ENCODE peak calls at places on chromosomes 13 and 19, in eight cellular contexts. U is A673, X is neural progenitor cell, B is epithelial cell of esophagus, M is tibial artery, L is GM12864, K is endothelial cell, R is fibroblast of mammary gland. G is an unnamed sample.

GRCh38 chr13:114152831-114153371 is 20.5 kb upstream of the RASA3 start:
- DNase-seq in U (no peak), X (peak; percentile 44), B (no peak), M (no peak), L (no peak), K (no peak), R (peak; percentile 47), G (no peak)

GRCh38 chr13:41811588-41812021 is 149.3 kb downstream of the VWA8 start:
- DNase-seq in U (no peak), X (no peak), B (no peak), M (no peak), L (peak; percentile 22), K (no peak), R (no peak), G (no peak)

GRCh38 chr19:37507167-37507464 is 377 bp downstream of the ZNF793 start:
- DNase-seq in U (no peak), X (no peak), B (no peak), M (no peak), L (no peak), K (no peak), R (no peak), G (no peak)

GRCh38 chr19:47209323-47210179 is 21.4 kb downstream of the BBC3 start:
- DNase-seq in U (no peak), X (peak; percentile 32), B (no peak), M (no peak), L (no peak), K (no peak), R (no peak), G (no peak)

GRCh38 chr19:33473644-33474305 is 47.8 kb downstream of the PEPD start:
- DNase-seq in U (peak; percentile 84), X (no peak), B (no peak), M (no peak), L (no peak), K (no peak), R (peak; percentile 59), G (no peak)

GRCh38 chr13:50215389-50215788 is 200.1 kb downstream of the KCNRG start:
- DNase-seq in U (no peak), X (no peak), B (no peak), M (no peak), L (no peak), K (no peak), R (no peak), G (no peak)

GRCh38 chr13:79485451-79485850 is 4.5 kb downstream of the NDFIP2 start:
- DNase-seq in U (no peak), X (no peak), B (no peak), M (no peak), L (no peak), K (no peak), R (no peak), G (no peak)

GRCh38 chr19:30870861-30871260 is 478.4 kb downstream of the TSHZ3 start:
- DNase-seq in U (peak; percentile 58), X (no peak), B (peak; percentile 7), M (no peak), L (no peak), K (no peak), R (peak; percentile 1), G (no peak)

GRCh38 chr13:77584111-77584510 is 48.6 kb downstream of the SCEL start:
- DNase-seq in U (peak; percentile 94), X (no peak), B (peak; percentile 77), M (no peak), L (no peak), K (no peak), R (no peak), G (no peak)

GRCh38 chr19:7673995-7674667 is 2.8 kb upstream of the MCEMP1 start:
- DNase-seq in U (peak; percentile 86), X (peak; percentile 71), B (peak; percentile 59), M (peak; percentile 68), L (peak; percentile 56), K (no peak), R (peak; percentile 84), G (no peak)

GRCh38 chr19:46081928-46082727 is 41.3 kb upstream of the IGFL4 start:
- DNase-seq in U (peak; percentile 70), X (peak; percentile 65), B (peak; percentile 70), M (no peak), L (no peak), K (peak; percentile 31), R (peak; percentile 72), G (no peak)

GRCh38 chr13:97460004-97460756 is 26.2 kb downstream of the RAP2A start:
- DNase-seq in U (no peak), X (no peak), B (no peak), M (no peak), L (peak; percentile 85), K (no peak), R (peak; percentile 59), G (no peak)

GRCh38 chr13:50124536-50125305 is 109.5 kb downstream of the KCNRG start:
- DNase-seq in U (peak; percentile 97), X (peak; percentile 85), B (peak; percentile 46), M (peak; percentile 97), L (no peak), K (peak; percentile 65), R (peak; percentile 38), G (no peak)

GRCh38 chr13:30837227-30838159 is 68.6 kb upstream of the MEDAG start:
- DNase-seq in U (no peak), X (no peak), B (no peak), M (no peak), L (no peak), K (no peak), R (no peak), G (no peak)
- TF ChIP-seq CTCF in U (no peak), X (no peak), B (no peak), M (no peak), L (no peak), K (no peak), R (no peak), G (no peak)

GRCh38 chr19:50518091-50519005 is 4.6 kb upstream of the ASPDH start:
- DNase-seq in U (no peak), X (no peak), B (no peak), M (no peak), L (no peak), K (no peak), R (no peak), G (no peak)
- TF ChIP-seq CTCF in U (peak; percentile 51), X (peak; percentile 36), B (no peak), M (no peak), L (peak; percentile 22), K (no peak), R (no peak), G (no peak)

GRCh38 chr19:28324275-28325060 is 888.5 kb downstream of the UQCRFS1 start:
- DNase-seq in U (no peak), X (peak; percentile 31), B (no peak), M (no peak), L (no peak), K (no peak), R (no peak), G (no peak)
- TF ChIP-seq CTCF in U (no peak), X (peak; percentile 49), B (no peak), M (no peak), L (no peak), K (no peak), R (peak; percentile 25), G (peak; percentile 13)

GRCh38 chr19:11534538-11534937 is 4.1 kb upstream of the CNN1 start:
- DNase-seq in U (no peak), X (no peak), B (no peak), M (no peak), L (no peak), K (no peak), R (no peak), G (no peak)

GRCh38 chr19:11530432-11530831 is 1.5 kb upstream of the ECSIT start:
- DNase-seq in U (peak; percentile 94), X (peak; percentile 89), B (peak; percentile 93), M (peak; percentile 53), L (peak; percentile 45), K (peak; percentile 26), R (peak; percentile 90), G (no peak)

DNA sequence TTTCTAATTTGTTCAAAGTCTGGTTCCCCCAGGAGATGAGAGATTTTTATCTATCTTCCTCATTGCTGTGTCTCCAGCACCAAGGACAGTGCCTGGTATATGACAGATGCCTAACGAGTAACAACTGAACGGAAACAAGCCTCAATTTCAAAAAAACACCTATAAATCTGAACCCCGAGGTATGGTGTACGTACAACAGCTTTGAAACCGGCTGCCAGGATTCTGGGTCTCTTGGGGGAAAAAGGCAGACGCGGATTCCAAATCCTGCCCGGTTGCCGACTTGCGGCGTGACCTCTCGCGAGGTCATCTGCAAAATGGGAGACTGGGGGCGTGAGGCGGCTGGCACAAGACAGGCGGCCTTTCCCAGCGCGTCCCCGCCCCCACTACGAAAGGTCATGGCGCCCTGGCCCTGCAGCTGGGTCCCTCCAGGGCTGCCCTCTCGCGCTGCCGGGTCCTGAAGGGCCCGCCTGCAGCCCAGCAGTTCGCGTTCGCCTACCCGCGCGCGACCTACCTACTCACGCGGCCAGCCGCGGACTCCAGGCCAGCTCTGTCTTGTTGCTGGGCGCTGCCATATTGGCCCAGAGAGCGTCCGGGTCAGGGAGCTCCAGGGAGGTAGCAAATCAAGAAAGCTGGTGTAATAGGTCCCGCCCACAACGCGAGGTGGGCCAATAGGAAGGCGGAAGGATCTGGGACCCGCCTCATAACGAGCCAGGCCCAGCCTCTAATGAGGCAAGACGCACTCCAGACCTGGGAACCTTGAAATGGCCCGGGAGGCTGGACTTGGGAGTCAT is at the start of gene ECSIT:
- DNase-seq in U (peak; percentile 98), X (peak; percentile 97), B (peak; percentile 99), M (peak; percentile 98), L (peak; percentile 92), K (peak; percentile 91), R (peak; percentile 99), G (peak; percentile 95)
- TF ChIP-seq CTCF in U (no peak), X (no peak), B (no peak), M (peak; percentile 20), L (no peak), K (no peak), R (no peak), G (no peak)

DNA sequence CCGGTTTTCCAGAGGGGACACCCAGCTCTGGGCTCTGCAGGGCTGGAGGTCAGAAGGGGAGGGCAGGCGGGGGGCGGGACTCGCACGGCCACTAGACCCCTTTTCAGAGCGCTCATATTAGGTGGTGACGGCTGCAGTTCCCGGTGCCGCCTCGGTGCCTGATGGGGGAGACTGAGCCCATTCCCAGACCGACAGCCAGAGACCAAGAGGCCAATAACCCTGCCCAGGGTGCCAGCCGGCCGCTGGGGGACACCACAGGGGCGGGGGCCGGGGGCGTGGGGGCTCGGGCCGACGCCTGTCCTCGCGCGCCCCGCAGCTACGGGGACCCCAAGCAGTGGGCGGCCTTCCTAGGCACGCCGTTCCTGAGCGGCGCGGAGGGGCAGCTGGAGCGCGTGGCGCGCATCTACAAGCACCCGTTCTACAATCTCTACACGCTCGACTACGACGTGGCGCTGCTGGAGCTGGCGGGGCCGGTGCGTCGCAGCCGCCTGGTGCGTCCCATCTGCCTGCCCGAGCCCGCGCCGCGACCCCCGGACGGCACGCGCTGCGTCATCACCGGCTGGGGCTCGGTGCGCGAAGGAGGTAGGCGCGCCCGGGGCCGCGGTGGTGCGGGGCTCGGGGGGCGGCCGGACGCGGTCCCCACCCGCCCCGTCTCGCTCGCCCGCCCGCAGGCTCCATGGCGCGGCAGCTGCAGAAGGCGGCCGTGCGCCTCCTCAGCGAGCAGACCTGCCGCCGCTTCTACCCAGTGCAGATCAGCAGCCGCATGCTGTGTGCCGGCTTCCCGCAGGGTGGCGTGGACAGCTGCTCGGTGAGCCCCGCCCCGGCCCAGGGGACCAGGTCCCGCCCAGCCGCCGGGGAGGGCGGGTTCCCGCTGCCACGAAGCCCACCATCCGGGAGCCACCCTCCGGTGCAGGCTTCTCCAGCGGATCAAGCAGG is 2.4 kb downstream of the TIMM13 start:
- DNase-seq in U (peak; percentile 92), X (peak; percentile 85), B (peak; percentile 78), M (no peak), L (no peak), K (peak; percentile 83), R (peak; percentile 74), G (peak; percentile 21)
- TF ChIP-seq CTCF in U (peak; percentile 40), X (peak; percentile 49), B (peak; percentile 51), M (no peak), L (no peak), K (peak; percentile 47), R (peak; percentile 24), G (peak; percentile 39)

G was measured in kidney epithelial cell.